ENCODE peak calls at places on chromosomes 2 and 18, in eight cellular contexts. B is kidney; M is CD8-positive, alpha-beta T cell; Q is HAP-1; Y is mammary epithelial cell; K is fibroblast of lung; W is left lung; X is GM23248. V is an unnamed sample.

GRCh38 chr2:120949027-120949956 is 213.6 kb downstream of the GLI2 start:
- DNase-seq in B (no peak), M (no peak), Q (peak; percentile 34), Y (no peak), K (no peak), W (no peak), X (peak; percentile 12), V (no peak)

GRCh38 chr18:77376043-77376732 is 126.5 kb downstream of the GALR1 start:
- DNase-seq in B (no peak), M (no peak), Q (no peak), Y (no peak), K (peak; percentile 8), W (no peak), X (no peak), V (no peak)

GRCh38 chr2:52074139-52074719 is 1042.3 kb upstream of the NRXN1 start:
- DNase-seq in B (no peak), M (no peak), Q (no peak), Y (no peak), K (no peak), W (no peak), X (no peak), V (no peak)

GRCh38 chr2:105455488-105455991 is 56.7 kb upstream of the FHL2 start:
- DNase-seq in B (no peak), M (no peak), Q (no peak), Y (peak; percentile 99), K (peak; percentile 98), W (peak; percentile 40), X (peak; percentile 94), V (no peak)

GRCh38 chr18:24265502-24266064 is 126.7 kb downstream of the CABYR start:
- DNase-seq in B (no peak), M (no peak), Q (no peak), Y (no peak), K (no peak), W (no peak), X (no peak), V (no peak)

GRCh38 chr2:229083606-229084349 is 187.3 kb downstream of the PID1 start:
- DNase-seq in B (no peak), M (no peak), Q (no peak), Y (no peak), K (no peak), W (peak; percentile 40), X (no peak), V (no peak)

GRCh38 chr18:79527656-79528055 is 131.9 kb downstream of the NFATC1 start:
- DNase-seq in B (peak; percentile 60), M (no peak), Q (no peak), Y (no peak), K (no peak), W (peak; percentile 11), X (no peak), V (peak; percentile 16)

GRCh38 chr2:120912101-120912985 is 176.7 kb downstream of the GLI2 start:
- DNase-seq in B (peak; percentile 52), M (no peak), Q (peak; percentile 64), Y (no peak), K (peak; percentile 62), W (peak; percentile 76), X (peak; percentile 87), V (no peak)

DNA sequence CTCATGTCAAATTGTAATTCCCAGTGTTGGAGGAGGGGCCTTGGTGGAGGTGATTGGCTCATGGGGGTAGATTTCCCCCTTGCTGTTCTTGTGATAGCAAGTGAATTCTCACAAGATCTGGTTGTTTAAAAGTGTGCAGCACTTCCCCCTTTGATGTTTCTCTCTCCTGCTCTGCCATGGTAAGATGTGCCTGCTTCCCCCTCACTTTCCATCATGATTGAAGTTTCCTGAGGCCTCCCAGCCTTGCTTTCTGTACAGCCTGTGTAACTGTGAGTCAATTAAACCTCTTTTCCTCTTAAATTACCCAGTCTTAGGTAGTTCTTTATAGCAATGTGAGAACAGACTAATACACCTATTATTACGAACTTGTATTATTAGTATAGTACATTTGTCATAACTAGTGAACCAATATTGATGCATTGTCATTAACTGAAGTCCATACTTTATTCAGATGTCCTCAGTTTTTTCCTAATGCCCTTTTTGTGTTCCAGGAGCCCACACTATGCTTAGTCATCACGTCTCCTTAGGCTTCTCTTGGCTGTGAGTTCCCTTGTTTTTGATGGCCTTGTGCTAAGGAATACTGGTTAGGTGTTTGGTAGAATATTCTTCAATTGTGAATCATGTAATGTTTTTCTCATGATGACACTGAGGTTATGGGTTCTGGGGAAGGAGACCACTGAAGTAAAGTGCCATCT is 4.5 kb upstream of the MAP3K2 start:
- DNase-seq in B (no peak), M (no peak), Q (no peak), Y (peak; percentile 34), K (peak; percentile 73), W (no peak), X (peak; percentile 75), V (no peak)
- H3K9me3 ChIP-seq in B (no peaks in the 10 kb centered on the region), M (no peaks in the 10 kb centered on the region), Q (no peaks in the 10 kb centered on the region), Y (no peaks in the 10 kb centered on the region), K (no peaks in the 10 kb centered on the region), W (no peaks in the 10 kb centered on the region), X (no peaks in the 10 kb centered on the region), V (no peaks in the 10 kb centered on the region)

GRCh38 chr2:216661051-216661450 is 27.8 kb downstream of the IGFBP2 start:
- DNase-seq in B (no peak), M (no peak), Q (no peak), Y (no peak), K (no peak), W (no peak), X (no peak), V (no peak)

GRCh38 chr2:216661639-216662375 is 28.6 kb downstream of the IGFBP2 start:
- DNase-seq in B (no peak), M (no peak), Q (no peak), Y (no peak), K (no peak), W (no peak), X (no peak), V (no peak)

GRCh38 chr2:216663846-216664245 is 30.6 kb downstream of the IGFBP2 start:
- DNase-seq in B (no peak), M (no peak), Q (no peak), Y (no peak), K (no peak), W (no peak), X (no peak), V (peak; percentile 17)

GRCh38 chr2:216664593-216665034 is 30.7 kb downstream of the IGFBP5 start:
- DNase-seq in B (peak; percentile 47), M (no peak), Q (no peak), Y (peak; percentile 40), K (peak; percentile 73), W (no peak), X (peak; percentile 78), V (no peak)

GRCh38 chr2:216663106-216663505 is 29.9 kb downstream of the IGFBP2 start:
- DNase-seq in B (no peak), M (no peak), Q (no peak), Y (no peak), K (no peak), W (no peak), X (no peak), V (no peak)
- H3K36me3 ChIP-seq in B (no peaks in the 10 kb centered on the region), M (no peaks in the 10 kb centered on the region), Q (peaks cover 36% of the 10 kb centered on the region), Y (peaks cover 15% of the 10 kb centered on the region), K (no peaks in the 10 kb centered on the region), W (no peaks in the 10 kb centered on the region), X (no peaks in the 10 kb centered on the region), V (no peaks in the 10 kb centered on the region)

GRCh38 chr2:227576812-227577211 is 21.9 kb upstream of the SCYGR2 start:
- DNase-seq in B (no peak), M (no peak), Q (no peak), Y (no peak), K (no peak), W (no peak), X (no peak), V (no peak)

GRCh38 chr2:227576110-227576509 is 22.6 kb upstream of the SCYGR2 start:
- DNase-seq in B (no peak), M (no peak), Q (no peak), Y (no peak), K (peak; percentile 10), W (no peak), X (peak; percentile 14), V (no peak)

GRCh38 chr2:227582369-227582768 is 16.3 kb upstream of the SCYGR2 start:
- DNase-seq in B (no peak), M (no peak), Q (no peak), Y (no peak), K (no peak), W (no peak), X (no peak), V (no peak)

GRCh38 chr2:227578642-227579041 is 20.1 kb upstream of the SCYGR2 start:
- DNase-seq in B (no peak), M (no peak), Q (no peak), Y (no peak), K (no peak), W (no peak), X (no peak), V (no peak)

DNA sequence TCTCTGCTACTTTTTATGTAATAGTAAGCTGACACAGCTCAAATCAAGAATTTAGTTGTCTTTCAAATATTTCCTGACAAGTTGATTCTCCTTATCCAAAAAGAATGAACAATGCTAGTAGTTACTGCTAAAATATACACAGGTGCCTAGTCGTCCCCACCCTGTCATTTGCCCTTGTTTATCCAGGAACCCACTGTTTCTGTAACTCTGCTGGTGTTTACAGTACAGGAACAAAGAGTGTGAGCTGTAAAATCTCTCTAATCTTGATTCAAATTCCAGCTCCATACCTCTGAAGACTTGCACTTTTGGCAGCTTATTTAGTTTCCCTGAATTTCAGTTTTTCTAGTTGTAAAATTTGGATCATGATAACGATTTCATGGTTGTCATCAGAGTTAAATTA is 21.1 kb upstream of the SCYGR2 start:
- DNase-seq in B (no peak), M (no peak), Q (no peak), Y (no peak), K (no peak), W (no peak), X (no peak), V (no peak)
- H3K9me3 ChIP-seq in B (no peaks in the 10 kb centered on the region), M (no peaks in the 10 kb centered on the region), Q (peaks cover 3% of the 10 kb centered on the region), Y (peaks cover 4% of the 10 kb centered on the region), K (no peaks in the 10 kb centered on the region), W (no peaks in the 10 kb centered on the region), X (no peaks in the 10 kb centered on the region), V (peaks cover 4% of the 10 kb centered on the region)

GRCh38 chr2:130762910-130763385 is 7.6 kb downstream of the AMER3 start:
- DNase-seq in B (peak; percentile 60), M (no peak), Q (no peak), Y (no peak), K (no peak), W (no peak), X (no peak), V (no peak)

GRCh38 chr2:130763405-130763804 is 8.1 kb downstream of the AMER3 start:
- DNase-seq in B (peak; percentile 67), M (no peak), Q (no peak), Y (no peak), K (no peak), W (no peak), X (no peak), V (no peak)

GRCh38 chr2:130760754-130761751 is 5.7 kb downstream of the AMER3 start:
- DNase-seq in B (peak; percentile 38), M (no peak), Q (no peak), Y (no peak), K (no peak), W (no peak), X (no peak), V (no peak)

GRCh38 chr2:130762031-130762909 is 6.9 kb downstream of the AMER3 start:
- DNase-seq in B (peak; percentile 63), M (no peak), Q (no peak), Y (no peak), K (no peak), W (no peak), X (no peak), V (no peak)

DNA sequence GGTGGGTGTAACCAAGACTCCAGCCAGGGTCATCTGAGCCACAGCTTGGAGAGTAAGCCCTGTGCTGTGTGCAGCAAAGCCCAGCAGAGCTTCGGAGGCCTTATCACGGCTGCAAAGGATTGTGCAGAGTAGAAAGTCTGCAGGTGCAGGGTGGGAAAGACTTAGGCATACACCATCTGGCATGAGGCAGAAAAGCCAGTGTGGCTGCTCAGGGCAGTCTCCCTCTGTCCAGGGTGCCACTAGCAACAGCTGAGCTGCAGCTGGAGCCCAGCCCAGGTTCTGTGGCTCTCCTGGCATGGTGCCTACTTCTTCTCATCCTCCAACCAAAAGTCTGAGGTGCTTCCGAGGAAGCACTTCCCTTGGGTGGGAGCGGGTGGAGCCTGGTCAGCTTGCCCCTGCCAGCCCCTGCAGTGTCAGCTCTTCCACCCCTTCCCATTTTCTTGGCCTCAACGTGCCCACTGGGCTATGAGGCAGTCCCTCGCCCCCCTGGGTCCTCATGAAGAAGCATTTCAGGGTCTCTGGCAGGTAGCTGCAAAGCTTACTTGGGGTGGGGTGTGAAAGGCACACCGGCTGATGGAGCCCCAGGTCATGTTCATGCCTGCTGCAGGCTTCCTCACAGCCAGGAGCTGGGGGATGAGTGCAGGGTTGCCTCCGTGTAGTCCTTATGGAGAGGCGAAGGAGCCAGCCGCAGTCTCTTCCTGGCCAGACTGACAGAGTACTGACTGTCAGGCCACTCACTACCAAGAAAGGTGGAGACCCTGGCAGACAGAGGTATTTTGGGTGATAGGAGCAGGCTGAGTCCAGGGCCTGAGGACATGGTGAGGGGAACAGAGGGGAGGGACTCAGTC is 4.8 kb downstream of the AMER3 start:
- DNase-seq in B (peak; percentile 39), M (no peak), Q (no peak), Y (peak; percentile 12), K (peak; percentile 5), W (no peak), X (peak; percentile 35), V (no peak)
- H3K36me3 ChIP-seq in B (no peaks in the 10 kb centered on the region), M (no peaks in the 10 kb centered on the region), Q (no peaks in the 10 kb centered on the region), Y (no peaks in the 10 kb centered on the region), K (no peaks in the 10 kb centered on the region), W (no peaks in the 10 kb centered on the region), X (no peaks in the 10 kb centered on the region), V (no peaks in the 10 kb centered on the region)